ENCODE peak calls at places on chromosomes 16 and 17, in six cellular contexts. J, X, Y, K, W and Z are unnamed samples.
A peak's percentile ranks its signal among the peaks of the same experiment; 100 is the strongest.

GRCh38 chr17:77795685-77796084 is 162.8 kb upstream of the TNRC6C start:
- DNase-seq in J (no peak), X (no peak), Y (no peak), K (no peak), W (no peak), Z (no peak)

GRCh38 chr17:80950466-80951120 is 41.0 kb upstream of the CHMP6 start:
- DNase-seq in J (no peak), X (no peak), Y (no peak), K (no peak), W (no peak), Z (no peak)

GRCh38 chr17:42704495-42705494 is 22.5 kb downstream of the CNTNAP1 start:
- DNase-seq in J (no peak), X (no peak), Y (no peak), K (no peak), W (no peak), Z (no peak)

GRCh38 chr17:27939489-27940465 is 46.6 kb upstream of the LYRM9 start:
- DNase-seq in J (no peak), X (no peak), Y (no peak), K (no peak), W (no peak), Z (no peak)

GRCh38 chr17:292531-293382 is 59.9 kb downstream of the RPH3AL start:
- DNase-seq in J (no peak), X (no peak), Y (no peak), K (no peak), W (no peak), Z (no peak)

GRCh38 chr16:48913384-48913783 is 303.4 kb upstream of the N4BP1 start:
- DNase-seq in J (no peak), X (no peak), Y (no peak), K (no peak), W (no peak), Z (no peak)

GRCh38 chr17:49664706-49665211 is 13.1 kb downstream of the SPOP start:
- DNase-seq in J (no peak), X (no peak), Y (no peak), K (no peak), W (no peak), Z (no peak)

GRCh38 chr16:57192720-57193486 is 6.8 kb downstream of the RSPRY1 start:
- DNase-seq in J (no peak), X (peak; percentile 80), Y (peak; percentile 52), K (no peak), W (no peak), Z (no peak)

GRCh38 chr17:4594406-4595349 is 10.3 kb downstream of the SMTNL2 start:
- DNase-seq in J (no peak), X (no peak), Y (no peak), K (no peak), W (no peak), Z (no peak)

GRCh38 chr16:54412777-54413455 is 126.3 kb upstream of the IRX3 start:
- DNase-seq in J (no peak), X (no peak), Y (no peak), K (no peak), W (no peak), Z (no peak)

GRCh38 chr17:8326591-8327583 is 12.8 kb upstream of the ODF4 start:
- DNase-seq in J (no peak), X (peak; percentile 32), Y (peak; percentile 61), K (peak; percentile 2), W (peak; percentile 50), Z (no peak)